ENCODE peak calls at places on chromosomes 12 and 14, in seven cellular contexts. F, A, S, Z, Y, E and M are unnamed samples.

GRCh38 chr14:102028733-102029132 is 58.1 kb downstream of the HSP90AA1 start:
- DNase-seq in Z (no peak), Y (no peak), E (peak), F (no peak), A (no peak), S (peak), M (peak)

GRCh38 chr12:95200128-95200973 is 16.9 kb downstream of the FGD6 start:
- DNase-seq in E (no peak), S (no peak), A (no peak), F (no peak), Z (no peak), Y (no peak), M (no peak)

GRCh38 chr12:120399531-120399930 is 30.6 kb upstream of the MSI1 start:
- DNase-seq in Z (no peak), E (peak), S (no peak), Y (no peak), A (no peak), F (peak), M (peak)

GRCh38 chr12:89355243-89356068 is 3.2 kb upstream of the DUSP6 start:
- DNase-seq in Z (no peak), E (no peak), Y (no peak), F (no peak), S (no peak), A (no peak), M (no peak)

GRCh38 chr12:55842681-55843429 is at the start of gene MMP19:
- DNase-seq in S (no peak), F (no peak), Y (no peak), A (no peak), E (peak), Z (no peak), M (peak)

GRCh38 chr12:59322473-59322872 is 273.4 kb upstream of the SLC16A7 start:
- DNase-seq in Z (no peak), Y (no peak), S (no peak), A (no peak), F (no peak), E (no peak), M (no peak)

GRCh38 chr14:100067971-100068959 is 3.0 kb downstream of the EVL start:
- DNase-seq in Z (peak), F (peak), Y (peak), A (peak), E (no peak), S (no peak), M (peak)

GRCh38 chr12:19065223-19065622 is 64.3 kb upstream of the PLEKHA5 start:
- DNase-seq in F (no peak), S (no peak), Y (no peak), Z (no peak), A (no peak), E (no peak), M (no peak)

GRCh38 chr12:51866762-51867161 is 18.2 kb upstream of the FIGNL2 start:
- DNase-seq in A (no peak), Z (no peak), E (no peak), F (no peak), Y (peak), S (peak), M (no peak)

GRCh38 chr14:99775351-99775750 is 17.9 kb upstream of the EML1 start:
- DNase-seq in A (no peak), F (no peak), Z (no peak), E (no peak), Y (no peak), S (no peak), M (no peak)

GRCh38 chr12:117587646-117588287 is 226.3 kb upstream of the NOS1 start:
- DNase-seq in Z (peak), F (peak), S (no peak), A (peak), E (peak), Y (peak), M (no peak)

GRCh38 chr12:93183940-93184663 is 193.6 kb upstream of the NUDT4 start:
- DNase-seq in E (peak), Y (no peak), S (no peak), A (peak), Z (peak), F (peak), M (no peak)

GRCh38 chr14:33587761-33588160 is 363.1 kb downstream of the EGLN3 start:
- DNase-seq in S (no peak), F (no peak), E (peak), Y (no peak), A (no peak), Z (no peak), M (no peak)

GRCh38 chr14:92538412-92539017 is 24.9 kb downstream of the RIN3 start:
- DNase-seq in Y (peak), A (no peak), F (peak), Z (no peak), S (no peak), E (no peak), M (no peak)

GRCh38 chr12:105235299-105235746 is 651 bp downstream of the APPL2 start:
- DNase-seq in A (no peak), E (no peak), S (no peak), Y (no peak), Z (peak), F (no peak), M (no peak)

GRCh38 chr12:128258866-128259555 is 8.0 kb upstream of the TMEM132C start:
- DNase-seq in E (no peak), Z (no peak), Y (no peak), A (no peak), S (no peak), F (no peak), M (no peak)

GRCh38 chr14:57732886-57733285 is 133.0 kb downstream of the SLC35F4 start:
- DNase-seq in Y (no peak), A (no peak), S (no peak), F (peak), E (peak), Z (no peak), M (peak)

GRCh38 chr12:74602881-74603523 is 65.4 kb downstream of the ATXN7L3B start:
- DNase-seq in F (no peak), A (no peak), S (no peak), E (no peak), Z (no peak), Y (no peak), M (no peak)

GRCh38 chr14:83425138-83425537 is 1891.5 kb upstream of the SEL1L start:
- DNase-seq in A (no peak), E (peak), Y (no peak), S (no peak), F (no peak), Z (no peak), M (peak)

GRCh38 chr14:36519431-36520321 is at the start of gene NKX2-1:
- DNase-seq in E (no peak), Y (peak), Z (no peak), S (peak), F (no peak), A (no peak), M (no peak)

GRCh38 chr14:82182646-82183045 is 649.0 kb upstream of the SEL1L start:
- DNase-seq in Y (no peak), A (no peak), S (no peak), E (no peak), Z (no peak), F (no peak), M (no peak)

GRCh38 chr12:8948711-8949524 is 527 bp downstream of the M6PR start:
- DNase-seq in A (no peak), S (no peak), Z (peak), Y (no peak), F (peak), E (peak), M (peak)

DNA sequence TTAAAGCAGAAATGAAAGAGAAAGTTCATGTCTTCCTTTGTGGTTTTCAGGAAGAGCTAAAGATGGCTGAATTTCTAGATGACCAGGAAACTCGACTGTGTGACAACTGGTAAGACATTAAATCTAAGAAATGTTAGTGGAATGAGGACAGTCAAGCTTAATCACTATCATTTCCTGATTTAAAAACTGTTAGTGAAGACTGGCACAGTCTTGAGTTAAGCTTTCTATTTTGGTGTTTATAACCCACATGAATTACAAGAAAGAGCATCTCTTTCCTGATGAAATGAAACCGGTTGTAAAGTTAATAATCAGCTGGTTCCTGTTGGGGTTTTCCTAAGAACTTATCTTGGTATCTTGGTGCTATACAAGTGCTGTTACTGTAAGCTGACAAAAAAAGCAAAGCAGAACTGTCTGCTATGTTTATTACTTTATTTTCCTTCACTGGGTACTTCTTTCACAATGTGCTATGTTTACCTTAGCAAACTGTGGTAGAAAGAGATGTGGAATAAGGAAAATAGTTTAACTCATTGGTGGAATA is 5.2 kb downstream of the TRAFD1 start:
- DNase-seq in Z (no peak), Y (no peak), E (peak), A (no peak), S (no peak), F (peak), M (no peak)
- H3K4me3 ChIP-seq in Z (no peak), Y (no peak), E (peak), A (peak), S (peak), F (peak), M (peak)

DNA sequence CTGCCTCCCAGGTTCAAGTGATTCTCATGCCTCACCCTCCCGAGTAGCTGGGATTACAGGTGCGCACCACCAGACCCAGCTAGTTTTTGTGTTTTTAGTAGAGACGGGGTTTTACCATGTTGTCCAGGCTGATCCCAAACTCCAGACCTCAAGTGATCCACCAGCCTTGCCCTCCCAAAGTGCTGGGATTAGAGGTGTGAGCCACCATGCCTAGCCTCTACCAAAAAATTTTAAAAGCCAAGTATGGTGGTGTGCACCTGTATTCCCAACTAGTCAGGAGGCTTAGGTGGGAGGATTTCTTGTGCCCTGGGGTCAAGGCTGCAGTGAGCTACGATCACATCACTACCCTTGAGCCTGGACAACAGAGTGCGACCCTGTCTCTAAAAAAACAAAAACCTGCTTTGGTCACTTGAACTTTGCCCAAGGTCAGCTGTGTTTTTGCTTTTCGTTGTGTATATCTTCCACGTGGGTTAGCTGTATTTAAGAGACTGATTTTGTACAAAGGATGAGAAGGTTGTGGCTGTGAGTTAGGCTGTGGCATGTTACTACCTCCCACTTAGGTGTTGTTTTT is 12.7 kb downstream of the C12orf76 start:
- DNase-seq in F (no peak), Y (no peak), E (no peak), Z (no peak), S (no peak), A (no peak), M (no peak)
- TF ChIP-seq CTCF in F (no peak), Y (no peak), E (no peak), Z (no peak), S (no peak), A (no peak), M (no peak)

DNA sequence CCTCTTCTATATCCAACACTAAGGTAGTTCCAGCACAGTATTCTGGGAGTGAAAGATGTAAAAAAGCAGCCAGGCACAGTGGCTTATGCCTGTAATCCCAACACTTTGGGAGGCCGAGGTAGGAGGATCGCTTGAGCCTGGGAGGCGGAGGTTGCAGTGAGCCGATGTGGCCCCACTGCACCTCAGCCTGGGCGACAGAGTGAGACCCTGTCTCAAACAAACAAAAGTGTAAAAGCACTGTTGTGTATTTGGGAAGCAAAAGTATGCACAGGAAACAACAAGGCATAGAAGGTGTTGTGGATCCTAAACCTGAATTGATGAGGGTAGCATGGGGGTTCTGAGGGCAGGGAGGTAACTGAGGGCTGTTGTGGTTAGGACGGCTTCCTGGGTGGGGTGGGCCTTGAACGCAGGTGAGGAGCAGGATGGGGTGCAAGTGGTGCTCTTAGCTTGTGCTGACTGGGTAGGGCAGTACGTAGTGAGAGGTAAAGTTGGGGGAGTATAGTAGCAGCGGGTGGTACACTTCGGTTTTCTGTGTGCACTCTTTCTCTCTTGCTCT is 64.2 kb downstream of the RASSF3 start:
- DNase-seq in F (peak), E (no peak), S (no peak), Y (no peak), Z (peak), A (no peak), M (no peak)
- H3K4me3 ChIP-seq in F (no peak), E (no peak), S (no peak), Y (no peak), Z (no peak), A (no peak), M (no peak)

DNA sequence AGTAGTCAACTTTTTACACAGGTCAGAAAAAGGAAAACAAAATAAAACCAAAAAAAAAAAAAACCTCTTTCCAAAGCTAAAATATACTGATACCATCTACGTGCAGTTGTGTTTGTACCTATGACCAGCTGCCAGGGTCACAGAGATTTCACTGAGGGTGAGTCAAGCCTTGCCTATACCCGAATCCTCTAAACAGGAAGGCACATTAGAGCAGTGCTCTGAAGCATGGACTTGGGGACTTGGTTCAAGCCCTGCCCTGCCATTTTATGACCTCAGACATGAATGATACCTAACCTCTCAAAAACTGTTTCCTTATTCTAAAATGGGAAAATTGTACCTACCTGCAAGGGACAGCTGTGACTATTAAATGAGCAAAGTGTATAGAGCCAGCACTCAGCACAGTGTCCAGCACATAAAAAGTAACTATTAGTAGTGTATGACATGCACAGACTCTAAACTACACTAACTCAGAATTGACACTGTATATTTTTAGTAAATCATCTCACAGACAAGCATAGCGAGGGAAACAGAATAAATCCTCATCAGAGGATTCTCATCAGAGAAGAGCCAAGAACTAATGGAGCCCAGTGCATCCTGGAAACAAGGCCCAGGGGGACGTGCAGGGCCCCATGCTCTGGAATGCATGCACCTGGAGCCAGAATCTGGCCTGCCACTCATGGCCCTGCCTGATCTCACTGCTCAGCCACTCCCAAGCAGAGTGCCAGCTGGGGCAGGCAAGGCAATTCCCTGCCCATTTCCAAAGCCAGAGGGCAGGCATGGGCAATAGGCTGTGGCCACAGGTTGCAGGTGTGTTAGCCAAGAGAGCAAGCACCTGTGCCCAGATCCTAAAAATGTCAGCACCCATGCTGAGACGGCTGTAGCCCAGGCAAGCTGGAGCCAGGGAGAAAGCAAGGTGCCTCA is 57.0 kb downstream of the NT5DC3 start:
- DNase-seq in Z (no peak), F (no peak), A (no peak), Y (peak), S (no peak), E (no peak), M (no peak)
- TF ChIP-seq CTCF in Z (no peak), F (no peak), A (peak), Y (peak), S (peak), E (no peak), M (no peak)

DNA sequence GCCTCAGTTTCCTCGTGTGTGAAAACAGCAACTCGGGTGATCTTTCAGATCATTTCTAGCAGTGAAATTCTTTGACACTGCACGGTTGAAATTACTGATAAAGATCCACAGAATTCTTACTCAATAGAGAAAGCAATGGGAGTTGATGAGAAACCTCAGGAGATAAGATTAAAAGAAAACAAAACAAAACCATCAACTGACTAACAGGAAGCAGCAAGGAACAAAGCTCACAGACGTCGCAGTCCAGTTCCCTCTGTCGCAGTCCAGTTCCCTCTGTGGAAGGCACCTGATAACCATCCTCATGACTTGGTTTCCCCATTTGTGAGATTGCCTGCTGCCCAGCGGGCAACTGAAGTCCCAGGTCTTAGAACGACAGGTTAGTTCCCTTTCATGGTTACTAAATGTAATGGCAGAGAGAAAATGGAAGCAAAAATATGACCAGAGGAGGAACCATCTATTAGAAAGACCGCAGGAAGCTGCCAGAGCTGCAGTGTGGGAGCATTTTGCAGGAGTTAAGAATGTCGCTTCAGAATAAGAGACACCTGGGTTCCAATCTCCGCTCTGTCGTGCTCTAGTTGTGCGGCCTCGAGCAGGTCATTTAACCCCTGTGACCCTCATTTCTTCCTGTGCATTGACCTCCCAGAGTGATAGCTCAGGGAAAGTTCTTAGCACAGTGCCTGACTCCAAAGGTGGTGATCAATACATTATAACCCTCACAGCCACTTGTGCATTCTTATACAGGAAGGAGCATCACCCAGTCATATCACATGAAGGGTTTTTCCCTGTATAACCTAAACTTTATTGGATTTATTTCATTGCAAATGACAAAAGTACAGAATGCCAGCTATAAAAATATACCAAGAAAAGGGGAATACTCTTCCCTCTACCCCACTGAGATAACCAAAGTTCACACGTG is 5.1 kb upstream of the MED13L start:
- DNase-seq in Y (no peak), E (no peak), A (no peak), F (no peak), S (no peak), Z (no peak), M (no peak)
- H3K4me3 ChIP-seq in Y (no peak), E (no peak), A (peak), F (no peak), S (no peak), Z (no peak), M (no peak)

GRCh38 chr12:2689879-2690278 is 104.9 kb upstream of the FKBP4 start:
- DNase-seq in A (no peak), E (no peak), F (no peak), Z (no peak), Y (no peak), S (no peak), M (no peak)

GRCh38 chr12:2691340-2692111 is 103.2 kb upstream of the FKBP4 start:
- DNase-seq in A (no peak), F (peak), Z (peak), S (peak), Y (peak), E (no peak), M (no peak)

GRCh38 chr12:2690348-2691000 is 104.3 kb upstream of the FKBP4 start:
- DNase-seq in Z (no peak), Y (no peak), F (no peak), S (no peak), E (no peak), A (no peak), M (no peak)

GRCh38 chr12:2692156-2692555 is 102.6 kb upstream of the FKBP4 start:
- DNase-seq in F (no peak), A (no peak), Z (peak), S (no peak), E (no peak), Y (no peak), M (no peak)

DNA sequence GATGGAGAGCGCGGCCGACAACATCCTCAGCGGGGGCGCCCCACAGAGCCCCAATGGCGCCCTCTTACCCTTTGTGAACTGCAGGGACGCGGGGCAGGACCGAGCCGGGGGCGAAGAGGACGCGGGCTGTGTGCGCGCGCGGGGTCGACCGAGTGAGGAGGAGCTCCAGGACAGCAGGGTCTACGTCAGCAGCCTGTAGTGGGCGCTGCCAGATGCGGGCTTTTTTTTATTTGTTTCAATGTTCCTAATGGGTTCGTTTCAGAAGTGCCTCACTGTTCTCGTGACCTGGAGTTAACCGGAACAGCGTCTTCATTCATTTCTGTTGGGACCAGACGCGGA is 103.8 kb upstream of the FKBP4 start:
- DNase-seq in Y (peak), Z (no peak), S (peak), E (no peak), F (peak), A (no peak), M (peak)
- TF ChIP-seq CTCF in Y (no peak), Z (peak), S (no peak), E (no peak), F (no peak), A (no peak), M (peak)

GRCh38 chr12:2057793-2058408 is 5.1 kb downstream of the CACNA1C start:
- DNase-seq in E (no peak), Y (no peak), F (no peak), S (no peak), Z (no peak), A (no peak), M (no peak)
- H3K4me3 ChIP-seq in E (no peak), Y (no peak), F (no peak), S (no peak), Z (no peak), A (peak), M (no peak)

GRCh38 chr12:77584860-77585259 is 245.8 kb upstream of the NAV3 start:
- DNase-seq in E (no peak), F (no peak), Z (no peak), S (peak), A (no peak), Y (no peak), M (no peak)
- TF ChIP-seq CTCF in E (no peak), F (no peak), Z (no peak), S (no peak), A (no peak), Y (no peak), M (no peak)